ENCODE peak calls at places on chromosomes 4 and X, in ten cellular contexts. X is activated naive CD8-positive, alpha-beta T cell treated with anti-CD3 and anti-CD28 coated beads for 36 hours; B is right atrium auricular region; O is left colon; D is EH; N is MM.1S; Q is NCI-H1694 treated with DMSO at 0.1 percent for 48 hours; F is COR-L47; J is GM06990; Z is pancreas. L is an unnamed sample.

GRCh38 chr4:54855221-54855854 is 197.6 kb downstream of the KIT start:
- DNase-seq in X (no peak), B (no peak), O (no peak), D (no peak), N (no peak), Q (no peak), F (no peak), J (no peak), Z (no peak), L (peak; percentile 15)

GRCh38 chr4:126441173-126441810 is 1126.5 kb downstream of the FAT4 start:
- DNase-seq in X (no peak), B (no peak), O (no peak), D (no peak), N (no peak), Q (no peak), F (no peak), J (no peak), Z (no peak), L (no peak)

GRCh38 chr4:7034262-7035081 is 8.7 kb upstream of the TADA2B start:
- DNase-seq in X (no peak), B (no peak), O (no peak), D (peak; percentile 70), N (no peak), Q (no peak), F (no peak), J (no peak), Z (peak; percentile 57), L (no peak)

GRCh38 chrX:94655180-94655579 is 981.2 kb downstream of the FAM133A start:
- DNase-seq in X (no peak), B (no peak), O (no peak), D (no peak), N (no peak), Q (no peak), F (no peak), J (no peak), Z (no peak), L (no peak)

GRCh38 chr4:147933779-147934178 is 201.9 kb downstream of the ARHGAP10 start:
- DNase-seq in X (no peak), B (no peak), O (no peak), D (no peak), N (no peak), Q (no peak), F (no peak), J (no peak), Z (no peak), L (no peak)

GRCh38 chrX:121365572-121366161 is 318.3 kb downstream of the GLUD2 start:
- DNase-seq in X (no peak), B (no peak), O (peak; percentile 33), D (no peak), N (peak; percentile 80), Q (no peak), F (no peak), J (no peak), Z (no peak), L (no peak)

GRCh38 chr4:83109480-83110221 is 4.9 kb downstream of the PLAC8 start:
- DNase-seq in X (peak; percentile 67), B (no peak), O (peak; percentile 50), D (peak; percentile 59), N (peak; percentile 45), Q (no peak), F (peak; percentile 73), J (peak; percentile 74), Z (peak; percentile 36), L (no peak)

GRCh38 chr4:84582988-84583870 is at the start of gene CDS1:
- DNase-seq in X (no peak), B (no peak), O (peak; percentile 81), D (peak; percentile 7), N (no peak), Q (no peak), F (no peak), J (peak; percentile 27), Z (peak; percentile 51), L (peak; percentile 22)

GRCh38 chrX:97039363-97040029 is 155.8 kb downstream of the RPA4 start:
- DNase-seq in X (no peak), B (no peak), O (peak; percentile 42), D (peak; percentile 36), N (no peak), Q (no peak), F (no peak), J (peak; percentile 38), Z (peak; percentile 18), L (no peak)

GRCh38 chr4:101136373-101137370 is 210.7 kb downstream of the PPP3CA start:
- DNase-seq in X (no peak), B (no peak), O (no peak), D (no peak), N (no peak), Q (no peak), F (no peak), J (no peak), Z (no peak), L (no peak)

GRCh38 chr4:87219648-87220093 is 747 bp downstream of the KLHL8 start:
- DNase-seq in X (peak; percentile 60), B (no peak), O (peak; percentile 56), D (peak; percentile 60), N (peak; percentile 69), Q (peak; percentile 30), F (peak; percentile 23), J (no peak), Z (peak; percentile 52), L (peak; percentile 35)

GRCh38 chr4:97624204-97624603 is 519.1 kb downstream of the STPG2 start:
- DNase-seq in X (no peak), B (no peak), O (no peak), D (no peak), N (no peak), Q (no peak), F (no peak), J (no peak), Z (no peak), L (no peak)

GRCh38 chr4:26298198-26298950 is 22.4 kb upstream of the RBPJ start:
- DNase-seq in X (no peak), B (no peak), O (no peak), D (peak; percentile 84), N (no peak), Q (no peak), F (no peak), J (no peak), Z (no peak), L (no peak)

L was measured in cerebellum.